ENCODE peak calls at places on chromosome 6, in six cellular contexts. One of them, this sample, is unnamed. For H3K27me3, the result is how much of the 10 kb centered on the place peaks cover.

GRCh38 chr6:39347906-39348585 is 25.5 kb upstream of the KCNK16 start:
- DNase-seq in breast epithelium: peak
- DNase-seq in brain microvascular endothelial cell: peak
- DNase-seq in bronchial epithelial cell: peak
- DNase-seq in Peyer's patch: peak
- DNase-seq in HCT116: peak
- DNase-seq in this sample: no peak

GRCh38 chr6:88662163-88662580 is 301.2 kb downstream of the RNGTT start:
- DNase-seq in brain microvascular endothelial cell: no peak
- DNase-seq in bronchial epithelial cell: no peak
- DNase-seq in HCT116: peak
- DNase-seq in breast epithelium: no peak
- DNase-seq in Peyer's patch: no peak
- DNase-seq in this sample: peak

GRCh38 chr6:113392551-113393055 is 464.5 kb upstream of the MARCKS start:
- DNase-seq in bronchial epithelial cell: peak
- DNase-seq in brain microvascular endothelial cell: no peak
- DNase-seq in HCT116: no peak
- DNase-seq in Peyer's patch: no peak
- DNase-seq in breast epithelium: no peak
- DNase-seq in this sample: no peak

GRCh38 chr6:9126845-9127560 is 691.7 kb upstream of the SLC35B3 start:
- DNase-seq in Peyer's patch: no peak
- DNase-seq in brain microvascular endothelial cell: peak
- DNase-seq in HCT116: peak
- DNase-seq in bronchial epithelial cell: peak
- DNase-seq in breast epithelium: no peak
- DNase-seq in this sample: no peak

GRCh38 chr6:11607381-11607780 is 69.8 kb downstream of the TMEM170B start:
- DNase-seq in brain microvascular endothelial cell: no peak
- DNase-seq in Peyer's patch: no peak
- DNase-seq in HCT116: no peak
- DNase-seq in bronchial epithelial cell: no peak
- DNase-seq in breast epithelium: peak
- DNase-seq in this sample: no peak

GRCh38 chr6:44228433-44228832 is 5.0 kb downstream of the SLC29A1 start:
- DNase-seq in bronchial epithelial cell: no peak
- DNase-seq in HCT116: no peak
- DNase-seq in breast epithelium: no peak
- DNase-seq in Peyer's patch: no peak
- DNase-seq in brain microvascular endothelial cell: no peak
- DNase-seq in this sample: no peak

GRCh38 chr6:137494967-137495595 is 887 bp upstream of the OLIG3 start:
- DNase-seq in bronchial epithelial cell: no peak
- DNase-seq in brain microvascular endothelial cell: no peak
- DNase-seq in breast epithelium: no peak
- DNase-seq in Peyer's patch: no peak
- DNase-seq in HCT116: no peak
- DNase-seq in this sample: no peak

GRCh38 chr6:72724545-72724944 is 102.7 kb downstream of the KCNQ5 start:
- DNase-seq in brain microvascular endothelial cell: no peak
- DNase-seq in Peyer's patch: no peak
- DNase-seq in bronchial epithelial cell: no peak
- DNase-seq in HCT116: no peak
- DNase-seq in breast epithelium: no peak
- DNase-seq in this sample: peak

GRCh38 chr6:157822221-157823000 is 635 bp upstream of the SNX9 start:
- DNase-seq in Peyer's patch: peak
- DNase-seq in brain microvascular endothelial cell: no peak
- DNase-seq in HCT116: no peak
- DNase-seq in breast epithelium: no peak
- DNase-seq in bronchial epithelial cell: no peak
- DNase-seq in this sample: no peak

GRCh38 chr6:139534472-139535115 is 160.1 kb upstream of the CITED2 start:
- DNase-seq in HCT116: no peak
- DNase-seq in Peyer's patch: no peak
- DNase-seq in brain microvascular endothelial cell: no peak
- DNase-seq in bronchial epithelial cell: no peak
- DNase-seq in breast epithelium: no peak
- DNase-seq in this sample: no peak

GRCh38 chr6:1765160-1765900 is 155.6 kb downstream of the FOXC1 start:
- DNase-seq in bronchial epithelial cell: no peak
- DNase-seq in brain microvascular endothelial cell: no peak
- DNase-seq in Peyer's patch: no peak
- DNase-seq in HCT116: no peak
- DNase-seq in breast epithelium: no peak
- DNase-seq in this sample: no peak

GRCh38 chr6:14066782-14067406 is 50.7 kb upstream of the CD83 start:
- DNase-seq in brain microvascular endothelial cell: peak
- DNase-seq in breast epithelium: peak
- DNase-seq in bronchial epithelial cell: peak
- DNase-seq in HCT116: peak
- DNase-seq in Peyer's patch: no peak
- DNase-seq in this sample: no peak

GRCh38 chr6:152462716-152463115 is 174.4 kb downstream of the SYNE1 start:
- DNase-seq in Peyer's patch: no peak
- DNase-seq in bronchial epithelial cell: no peak
- DNase-seq in brain microvascular endothelial cell: no peak
- DNase-seq in breast epithelium: no peak
- DNase-seq in HCT116: no peak
- DNase-seq in this sample: no peak

DNA sequence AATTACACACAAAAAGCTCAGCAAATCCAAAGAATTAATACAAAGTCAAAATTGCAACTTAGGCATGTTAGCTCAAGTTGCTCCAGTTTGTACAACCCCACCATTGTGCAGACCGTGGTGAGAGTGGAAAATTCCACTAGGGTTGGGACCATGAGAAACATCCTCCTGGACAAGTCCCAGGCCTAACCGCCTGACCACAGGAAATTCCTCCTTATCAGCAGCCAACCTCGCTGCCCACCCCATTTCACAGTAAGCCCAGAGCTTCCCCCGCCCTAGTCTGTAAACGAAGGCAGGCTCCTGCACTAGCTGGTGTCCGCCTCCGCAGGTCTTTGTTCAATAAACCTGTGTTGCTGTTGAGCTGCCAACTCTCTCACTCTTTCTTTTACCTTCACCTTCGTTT is 1023.3 kb downstream of the EYS start:
- DNase-seq in brain microvascular endothelial cell: peak
- DNase-seq in HCT116: no peak
- DNase-seq in Peyer's patch: no peak
- DNase-seq in breast epithelium: no peak
- DNase-seq in bronchial epithelial cell: peak
- DNase-seq in this sample: no peak
- H3K27me3 ChIP-seq in brain microvascular endothelial cell: under half
- H3K27me3 ChIP-seq in HCT116: under half
- H3K27me3 ChIP-seq in Peyer's patch: under half
- H3K27me3 ChIP-seq in breast epithelium: under half
- H3K27me3 ChIP-seq in bronchial epithelial cell: under half
- H3K27me3 ChIP-seq in this sample: under half

GRCh38 chr6:19616022-19616421 is 221.1 kb upstream of the ID4 start:
- DNase-seq in HCT116: no peak
- DNase-seq in brain microvascular endothelial cell: no peak
- DNase-seq in breast epithelium: no peak
- DNase-seq in Peyer's patch: no peak
- DNase-seq in bronchial epithelial cell: no peak
- DNase-seq in this sample: no peak

GRCh38 chr6:19610260-19610659 is 226.9 kb upstream of the ID4 start:
- DNase-seq in HCT116: no peak
- DNase-seq in brain microvascular endothelial cell: no peak
- DNase-seq in bronchial epithelial cell: no peak
- DNase-seq in Peyer's patch: no peak
- DNase-seq in breast epithelium: no peak
- DNase-seq in this sample: no peak

GRCh38 chr6:19608546-19608945 is 228.6 kb upstream of the ID4 start:
- DNase-seq in brain microvascular endothelial cell: no peak
- DNase-seq in bronchial epithelial cell: no peak
- DNase-seq in Peyer's patch: no peak
- DNase-seq in breast epithelium: no peak
- DNase-seq in HCT116: no peak
- DNase-seq in this sample: no peak

GRCh38 chr6:19613678-19614077 is 223.5 kb upstream of the ID4 start:
- DNase-seq in brain microvascular endothelial cell: no peak
- DNase-seq in HCT116: peak
- DNase-seq in bronchial epithelial cell: peak
- DNase-seq in Peyer's patch: no peak
- DNase-seq in breast epithelium: no peak
- DNase-seq in this sample: no peak
- TF ChIP-seq CTCF in brain microvascular endothelial cell: no peak
- TF ChIP-seq CTCF in HCT116: peak
- TF ChIP-seq CTCF in bronchial epithelial cell: peak
- TF ChIP-seq CTCF in Peyer's patch: no peak
- TF ChIP-seq CTCF in breast epithelium: no peak
- TF ChIP-seq CTCF in this sample: no peak

GRCh38 chr6:99605911-99606669 is 543 bp upstream of the PRDM13 start:
- DNase-seq in Peyer's patch: no peak
- DNase-seq in HCT116: no peak
- DNase-seq in breast epithelium: no peak
- DNase-seq in bronchial epithelial cell: no peak
- DNase-seq in brain microvascular endothelial cell: no peak
- DNase-seq in this sample: no peak

GRCh38 chr6:99604161-99605073 is 2.2 kb upstream of the PRDM13 start:
- DNase-seq in Peyer's patch: no peak
- DNase-seq in brain microvascular endothelial cell: no peak
- DNase-seq in bronchial epithelial cell: no peak
- DNase-seq in HCT116: no peak
- DNase-seq in breast epithelium: no peak
- DNase-seq in this sample: no peak

GRCh38 chr6:99606670-99607415 is at the start of gene PRDM13:
- DNase-seq in bronchial epithelial cell: no peak
- DNase-seq in Peyer's patch: no peak
- DNase-seq in brain microvascular endothelial cell: no peak
- DNase-seq in HCT116: no peak
- DNase-seq in breast epithelium: no peak
- DNase-seq in this sample: no peak

GRCh38 chr6:99603421-99604160 is 3.0 kb upstream of the PRDM13 start:
- DNase-seq in bronchial epithelial cell: no peak
- DNase-seq in HCT116: no peak
- DNase-seq in brain microvascular endothelial cell: no peak
- DNase-seq in Peyer's patch: no peak
- DNase-seq in breast epithelium: no peak
- DNase-seq in this sample: no peak

DNA sequence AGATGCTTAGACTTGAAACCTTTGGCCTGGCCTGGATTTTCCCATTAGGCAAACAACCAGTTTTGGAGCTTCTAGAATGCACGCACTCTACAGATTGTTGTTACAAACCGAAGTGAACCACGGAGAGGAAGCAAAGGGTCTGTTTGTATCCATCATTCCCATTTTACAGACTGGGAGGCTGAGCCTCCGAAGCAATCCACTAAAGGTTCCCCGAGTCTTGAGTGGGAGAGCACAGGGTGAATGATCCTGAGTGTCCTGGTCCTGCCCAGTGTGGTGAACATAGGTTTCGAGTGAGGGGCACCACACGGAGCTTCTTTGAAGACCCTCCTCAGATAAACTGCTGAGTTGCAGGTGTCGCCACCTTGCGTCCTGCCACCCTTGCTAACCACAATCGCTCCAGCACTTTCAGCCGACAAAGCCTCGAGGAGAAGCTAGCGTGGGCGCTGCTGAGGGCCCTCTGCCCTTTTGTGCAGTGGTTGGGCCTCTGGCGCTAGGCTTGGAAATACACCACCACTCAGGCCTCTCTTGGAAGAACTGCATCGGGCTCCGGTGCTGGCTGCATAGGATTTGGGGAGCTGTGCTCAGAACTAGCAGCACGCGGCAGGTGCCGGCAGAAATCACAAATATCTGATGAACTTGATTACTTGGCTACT is 1.4 kb upstream of the PRDM13 start:
- DNase-seq in HCT116: no peak
- DNase-seq in brain microvascular endothelial cell: no peak
- DNase-seq in breast epithelium: no peak
- DNase-seq in Peyer's patch: no peak
- DNase-seq in bronchial epithelial cell: no peak
- DNase-seq in this sample: no peak
- H3K27me3 ChIP-seq in HCT116: under half
- H3K27me3 ChIP-seq in brain microvascular endothelial cell: half or more
- H3K27me3 ChIP-seq in breast epithelium: under half
- H3K27me3 ChIP-seq in Peyer's patch: half or more
- H3K27me3 ChIP-seq in bronchial epithelial cell: half or more
- H3K27me3 ChIP-seq in this sample: under half

GRCh38 chr6:3195695-3196497 is 31.6 kb downstream of the TUBB2B start:
- DNase-seq in breast epithelium: no peak
- DNase-seq in HCT116: peak
- DNase-seq in bronchial epithelial cell: no peak
- DNase-seq in Peyer's patch: no peak
- DNase-seq in brain microvascular endothelial cell: no peak
- DNase-seq in this sample: no peak
- TF ChIP-seq CTCF in breast epithelium: no peak
- TF ChIP-seq CTCF in HCT116: peak
- TF ChIP-seq CTCF in bronchial epithelial cell: no peak
- TF ChIP-seq CTCF in Peyer's patch: no peak
- TF ChIP-seq CTCF in brain microvascular endothelial cell: peak
- TF ChIP-seq CTCF in this sample: no peak

GRCh38 chr6:33984466-33985332 is 161.2 kb downstream of the GRM4 start:
- DNase-seq in HCT116: no peak
- DNase-seq in Peyer's patch: no peak
- DNase-seq in brain microvascular endothelial cell: no peak
- DNase-seq in bronchial epithelial cell: no peak
- DNase-seq in breast epithelium: no peak
- DNase-seq in this sample: no peak

GRCh38 chr6:33987531-33988021 is 158.3 kb downstream of the GRM4 start:
- DNase-seq in Peyer's patch: no peak
- DNase-seq in bronchial epithelial cell: peak
- DNase-seq in HCT116: peak
- DNase-seq in brain microvascular endothelial cell: no peak
- DNase-seq in breast epithelium: peak
- DNase-seq in this sample: no peak

GRCh38 chr6:33985947-33986346 is 159.9 kb downstream of the GRM4 start:
- DNase-seq in bronchial epithelial cell: no peak
- DNase-seq in brain microvascular endothelial cell: no peak
- DNase-seq in Peyer's patch: no peak
- DNase-seq in breast epithelium: no peak
- DNase-seq in HCT116: no peak
- DNase-seq in this sample: no peak

GRCh38 chr6:33983721-33984465 is 162.0 kb downstream of the GRM4 start:
- DNase-seq in Peyer's patch: no peak
- DNase-seq in brain microvascular endothelial cell: no peak
- DNase-seq in breast epithelium: no peak
- DNase-seq in HCT116: no peak
- DNase-seq in bronchial epithelial cell: no peak
- DNase-seq in this sample: no peak

DNA sequence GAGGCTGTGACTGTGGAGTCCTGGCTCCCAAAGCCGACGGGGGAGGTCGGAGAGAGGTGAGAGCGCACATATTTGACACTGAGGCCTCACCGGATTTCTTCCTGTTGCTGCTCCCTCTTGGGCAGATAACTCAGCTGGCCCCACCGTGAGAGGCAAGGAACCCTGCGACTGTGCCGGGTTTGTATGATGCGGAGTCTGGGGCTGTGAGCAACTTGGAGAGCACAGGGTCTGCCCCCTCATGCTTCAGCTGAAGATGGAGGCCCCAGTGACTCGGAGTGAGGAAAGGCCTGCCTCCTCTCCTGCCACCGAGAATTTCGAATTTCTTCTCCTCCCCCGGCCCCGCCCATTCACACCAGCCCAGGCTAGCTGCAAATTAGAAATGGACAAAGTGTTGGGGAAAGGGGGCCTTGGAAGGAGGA is 160.5 kb downstream of the GRM4 start:
- DNase-seq in bronchial epithelial cell: no peak
- DNase-seq in HCT116: no peak
- DNase-seq in breast epithelium: no peak
- DNase-seq in Peyer's patch: no peak
- DNase-seq in brain microvascular endothelial cell: no peak
- DNase-seq in this sample: no peak
- H3K27me3 ChIP-seq in bronchial epithelial cell: under half
- H3K27me3 ChIP-seq in HCT116: under half
- H3K27me3 ChIP-seq in breast epithelium: under half
- H3K27me3 ChIP-seq in Peyer's patch: under half
- H3K27me3 ChIP-seq in brain microvascular endothelial cell: under half
- H3K27me3 ChIP-seq in this sample: under half

This sample was measured in GM06990.